ENCODE peak calls at places on chromosome 2, in four cellular contexts. F is upper lobe of left lung, Q is uterus, C is sigmoid colon. M is an unnamed sample. For H3K4me1, the result is how much of the 10 kb centered on the place peaks cover.

GRCh38 chr2:151056870-151057269 is 204.8 kb downstream of the RBM43 start:
- DNase-seq in Q (no peak), F (no peak), C (no peak), M (no peak)

GRCh38 chr2:2703792-2704191 is 372.7 kb upstream of the MYT1L start:
- DNase-seq in F (no peak), Q (no peak), C (no peak), M (no peak)

GRCh38 chr2:240964854-240965295 is 33.5 kb upstream of the SNED1 start:
- DNase-seq in C (no peak), Q (peak), F (no peak), M (no peak)

GRCh38 chr2:505931-506330 is 171.3 kb downstream of the TMEM18 start:
- DNase-seq in Q (no peak), C (no peak), F (no peak), M (no peak)

GRCh38 chr2:226792155-226792871 is 7.3 kb downstream of the IRS1 start:
- DNase-seq in Q (no peak), C (no peak), F (no peak), M (no peak)

GRCh38 chr2:60531638-60532216 is 21.7 kb downstream of the BCL11A start:
- DNase-seq in C (peak), Q (no peak), F (no peak), M (no peak)

GRCh38 chr2:172249986-172250385 is 147.3 kb upstream of the DLX2 start:
- DNase-seq in C (no peak), F (no peak), Q (no peak), M (no peak)

GRCh38 chr2:100248971-100249370 is 73.3 kb downstream of the LONRF2 start:
- DNase-seq in C (no peak), Q (no peak), F (no peak), M (no peak)

GRCh38 chr2:96344011-96344410 is 8.4 kb downstream of the NCAPH start:
- DNase-seq in C (no peak), Q (no peak), F (peak), M (no peak)

GRCh38 chr2:12416600-12416999 is 300.1 kb upstream of the TRIB2 start:
- DNase-seq in C (peak), Q (peak), F (peak), M (peak)

GRCh38 chr2:239457586-239458445 is 57.0 kb upstream of the HDAC4 start:
- DNase-seq in Q (no peak), C (no peak), F (peak), M (no peak)

GRCh38 chr2:145156199-145156598 is 636.3 kb upstream of the ZEB2 start:
- DNase-seq in C (no peak), Q (no peak), F (no peak), M (no peak)

GRCh38 chr2:98026927-98027522 is 31.3 kb upstream of the TMEM131 start:
- DNase-seq in F (no peak), C (no peak), Q (no peak), M (no peak)

GRCh38 chr2:105038383-105039061 is 653 bp downstream of the MRPS9 start:
- DNase-seq in C (no peak), Q (peak), F (no peak), M (peak)

GRCh38 chr2:100886054-100886453 is 66.1 kb downstream of the NPAS2 start:
- DNase-seq in Q (no peak), F (no peak), C (no peak), M (no peak)

GRCh38 chr2:71895320-71896161 is 252.1 kb downstream of the CYP26B1 start:
- DNase-seq in F (peak), C (no peak), Q (no peak), M (no peak)

GRCh38 chr2:97870396-97870843 is 125.3 kb downstream of the TMEM131 start:
- DNase-seq in F (peak), C (no peak), Q (no peak), M (no peak)

GRCh38 chr2:63500398-63500797 is 87.9 kb downstream of the WDPCP start:
- DNase-seq in Q (no peak), F (no peak), C (no peak), M (no peak)

GRCh38 chr2:98823196-98824166 is 92.5 kb upstream of the MGAT4A start:
- DNase-seq in Q (no peak), F (no peak), C (no peak), M (no peak)

GRCh38 chr2:233251306-233252116 is at the start of gene ATG16L1:
- DNase-seq in Q (peak), C (peak), F (peak), M (peak)
- TF ChIP-seq POLR2A in Q (peak), C (peak), F (no peak), M (peak)

GRCh38 chr2:25001329-25001637 is 29.5 kb upstream of the DNAJC27 start:
- DNase-seq in Q (no peak), F (no peak), C (no peak), M (no peak)

GRCh38 chr2:25000503-25001328 is 29.0 kb upstream of the DNAJC27 start:
- DNase-seq in C (no peak), Q (no peak), F (no peak), M (no peak)
- H3K27ac ChIP-seq in C (no peak), Q (no peak), F (no peak), M (no peak)

GRCh38 chr2:219641390-219642063 is 14.1 kb downstream of the SLC4A3 start:
- DNase-seq in C (peak), F (no peak), Q (no peak), M (no peak)
- H3K4me1 ChIP-seq in C (under half), F (under half), Q (under half), M (under half)

GRCh38 chr2:167289651-167290410 is 401.6 kb downstream of the XIRP2 start:
- DNase-seq in Q (no peak), F (no peak), C (no peak), M (no peak)
- TF ChIP-seq POLR2A in Q (no peak), F (no peak), C (no peak), M (no peak)

DNA sequence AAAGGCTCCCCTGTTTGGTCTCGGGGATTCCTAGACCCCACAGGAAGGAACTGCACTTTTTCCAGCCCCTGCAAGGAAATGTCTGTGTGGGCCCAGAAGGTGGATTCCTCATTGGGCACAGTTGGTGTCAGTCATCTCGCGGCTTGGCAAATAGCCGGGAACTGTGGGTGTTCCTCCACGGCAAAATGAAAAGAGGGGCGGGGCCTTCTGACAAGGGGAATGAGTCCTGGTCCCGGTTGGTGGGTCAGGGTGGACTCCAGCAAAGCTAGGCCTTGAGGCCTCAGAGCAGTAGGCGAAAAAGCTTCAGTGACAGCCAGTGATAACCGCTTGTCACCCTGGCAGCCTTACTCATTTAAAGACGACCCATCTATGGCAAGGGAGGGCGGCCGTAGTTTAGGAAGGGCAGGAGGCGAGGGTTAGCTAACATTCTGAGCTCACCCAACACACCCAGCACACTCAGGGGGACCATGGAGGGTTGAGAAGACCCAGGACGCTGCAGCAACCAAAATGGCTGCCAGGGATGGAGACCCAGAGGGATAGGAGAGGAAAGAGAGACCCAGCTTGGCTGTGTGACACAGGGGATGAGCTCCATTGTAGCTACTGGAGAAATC is 16.5 kb downstream of the SLC4A3 start:
- DNase-seq in C (peak), F (no peak), Q (no peak), M (no peak)
- H3K27ac ChIP-seq in C (no peak), F (no peak), Q (no peak), M (no peak)

GRCh38 chr2:68824831-68825230 is 46.4 kb downstream of the BMP10 start:
- DNase-seq in Q (no peak), F (no peak), C (no peak), M (no peak)
- H3K4me1 ChIP-seq in Q (under half), F (under half), C (under half), M (under half)

GRCh38 chr2:178069551-178069950 is 3.0 kb downstream of the PDE11A start:
- DNase-seq in C (no peak), F (no peak), Q (no peak), M (no peak)
- TF ChIP-seq POLR2A in C (no peak), F (no peak), Q (no peak), M (no peak)

DNA sequence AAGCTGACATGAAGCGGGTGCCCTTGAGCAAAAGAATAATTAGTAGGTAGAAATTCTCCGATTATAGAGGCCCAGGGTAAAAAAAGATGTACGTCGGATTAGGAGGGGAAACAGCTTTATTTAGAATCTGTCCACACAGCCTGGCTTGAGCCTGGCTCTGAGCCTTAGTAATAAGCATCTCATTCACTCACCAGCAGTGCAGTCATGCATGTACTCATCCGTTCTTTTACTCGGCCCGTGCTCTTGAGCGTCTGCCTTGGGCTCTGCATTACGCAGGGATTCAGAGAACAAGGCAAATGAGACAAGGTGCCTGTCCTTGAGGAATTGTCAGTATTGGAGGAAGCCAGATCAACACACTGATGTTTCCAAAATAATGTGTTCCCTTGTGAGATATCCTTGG is 219.4 kb downstream of the AGAP1 start:
- DNase-seq in Q (no peak), C (no peak), F (no peak), M (no peak)
- H3K27ac ChIP-seq in Q (no peak), C (no peak), F (no peak), M (no peak)

DNA sequence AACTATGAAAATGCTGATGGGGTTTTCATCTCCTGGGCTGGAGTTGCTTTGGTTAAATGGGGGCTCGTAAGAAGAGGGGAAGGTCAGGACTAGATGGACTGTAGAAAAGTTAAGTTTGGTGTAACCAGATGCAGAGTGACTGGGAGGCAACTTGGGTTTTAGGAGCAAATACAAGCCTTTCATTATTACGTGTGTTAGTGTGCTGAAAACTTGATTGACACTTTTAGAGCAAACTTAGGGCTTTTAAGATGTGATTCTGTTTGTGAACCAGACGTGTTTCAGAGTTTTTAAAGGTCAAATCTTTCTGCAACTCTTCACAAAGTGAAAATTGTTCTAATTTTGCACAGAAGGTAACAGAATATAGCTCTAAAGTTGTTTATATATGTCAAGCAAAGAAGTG is 460.8 kb upstream of the HNRNPA3 start:
- DNase-seq in C (no peak), Q (no peak), F (no peak), M (no peak)
- H3K4me1 ChIP-seq in C (under half), Q (under half), F (under half), M (under half)